ENCODE peak calls at places on chromosomes 12 and 14, in nine cellular contexts. Z, B, E, K, Q, I, U, O and H are unnamed samples.

GRCh38 chr12:26396402-26396801 is 201.0 kb downstream of the SSPN start:
- DNase-seq in Z (no peak), B (no peak), E (peak), K (no peak), Q (no peak), I (no peak), U (no peak), O (no peak), H (no peak)

GRCh38 chr14:39442293-39442692 is 10.1 kb upstream of the FBXO33 start:
- DNase-seq in Z (no peak), B (no peak), E (no peak), K (no peak), Q (no peak), I (no peak), U (no peak), O (no peak), H (no peak)

GRCh38 chr12:15846887-15847286 is 35.3 kb upstream of the STRAP start:
- DNase-seq in Z (no peak), B (no peak), E (no peak), K (no peak), Q (no peak), I (no peak), U (no peak), O (peak), H (peak)

GRCh38 chr12:24901975-24902461 is 46.9 kb downstream of the BCAT1 start:
- DNase-seq in Z (peak), B (peak), E (no peak), K (no peak), Q (no peak), I (no peak), U (no peak), O (peak), H (no peak)

GRCh38 chr14:94548999-94549985 is 11.9 kb upstream of the SERPINA4 start:
- DNase-seq in Z (peak), B (peak), E (no peak), K (peak), Q (peak), I (peak), U (peak), O (peak), H (peak)

GRCh38 chr14:62674833-62675232 is 370.4 kb downstream of the KCNH5 start:
- DNase-seq in Z (no peak), B (no peak), E (no peak), K (peak), Q (no peak), I (no peak), U (no peak), O (peak), H (no peak)

GRCh38 chr12:32457251-32458025 is 58.1 kb downstream of the FGD4 start:
- DNase-seq in Z (no peak), B (no peak), E (no peak), K (no peak), Q (peak), I (no peak), U (no peak), O (peak), H (peak)

GRCh38 chr12:15278816-15279658 is 43.3 kb upstream of the PTPRO start:
- DNase-seq in Z (peak), B (no peak), E (no peak), K (no peak), Q (peak), I (peak), U (no peak), O (peak), H (peak)

GRCh38 chr14:91245029-91245428 is 525 bp upstream of the GPR68 start:
- DNase-seq in Z (no peak), B (no peak), E (no peak), K (no peak), Q (no peak), I (no peak), U (no peak), O (no peak), H (no peak)

GRCh38 chr12:124956571-124956970 is 32.4 kb downstream of the DHX37 start:
- DNase-seq in Z (no peak), B (no peak), E (no peak), K (no peak), Q (no peak), I (no peak), U (no peak), O (no peak), H (no peak)

GRCh38 chr12:32964981-32965585 is 68.5 kb upstream of the PKP2 start:
- DNase-seq in Z (no peak), B (no peak), E (no peak), K (no peak), Q (no peak), I (no peak), U (no peak), O (no peak), H (no peak)

GRCh38 chr12:7667025-7667575 is 1.4 kb upstream of the APOBEC1 start:
- DNase-seq in Z (peak), B (no peak), E (no peak), K (peak), Q (peak), I (no peak), U (peak), O (peak), H (no peak)

GRCh38 chr12:115257791-115258190 is 573.8 kb upstream of the TBX3 start:
- DNase-seq in Z (peak), B (no peak), E (no peak), K (no peak), Q (peak), I (no peak), U (no peak), O (peak), H (peak)

GRCh38 chr12:48812389-48812788 is 5.9 kb upstream of the CACNB3 start:
- DNase-seq in Z (no peak), B (no peak), E (no peak), K (no peak), Q (peak), I (no peak), U (no peak), O (peak), H (peak)

GRCh38 chr14:59582161-59582560 is 5.5 kb upstream of the CCDC175 start:
- DNase-seq in Z (no peak), B (no peak), E (no peak), K (no peak), Q (no peak), I (no peak), U (no peak), O (no peak), H (peak)

GRCh38 chr14:45891417-45892080 is 638.5 kb upstream of the MIS18BP1 start:
- DNase-seq in Z (no peak), B (no peak), E (no peak), K (no peak), Q (no peak), I (no peak), U (no peak), O (no peak), H (no peak)

GRCh38 chr12:107335802-107336570 is 242.6 kb upstream of the CRY1 start:
- DNase-seq in Z (no peak), B (no peak), E (no peak), K (no peak), Q (no peak), I (no peak), U (no peak), O (no peak), H (no peak)

GRCh38 chr12:49825360-49825970 is 2.7 kb downstream of the NCKAP5L start:
- DNase-seq in Z (peak), B (no peak), E (no peak), K (peak), Q (peak), I (peak), U (peak), O (peak), H (peak)

GRCh38 chr12:76341436-76342030 is 6.7 kb downstream of the BBS10 start:
- DNase-seq in Z (peak), B (no peak), E (no peak), K (no peak), Q (no peak), I (no peak), U (no peak), O (peak), H (no peak)

GRCh38 chr12:7042847-7043246 is 17.7 kb upstream of the C1S start:
- DNase-seq in Z (peak), B (no peak), E (no peak), K (peak), Q (peak), I (no peak), U (peak), O (peak), H (peak)

GRCh38 chr12:14893471-14894250 is 8.0 kb upstream of the MGP start:
- DNase-seq in Z (peak), B (no peak), E (no peak), K (no peak), Q (no peak), I (no peak), U (no peak), O (peak), H (no peak)

GRCh38 chr12:8951744-8952143 is 2.3 kb upstream of the M6PR start:
- DNase-seq in Z (no peak), B (no peak), E (no peak), K (no peak), Q (no peak), I (no peak), U (peak), O (no peak), H (no peak)

GRCh38 chr14:32417956-32418552 is 89.0 kb downstream of the AKAP6 start:
- DNase-seq in Z (peak), B (no peak), E (no peak), K (no peak), Q (peak), I (no peak), U (no peak), O (peak), H (peak)

GRCh38 chr12:128672428-128672827 is 151.3 kb downstream of the SLC15A4 start:
- DNase-seq in Z (no peak), B (no peak), E (no peak), K (no peak), Q (no peak), I (no peak), U (no peak), O (no peak), H (no peak)